ENCODE peak calls at places on chromosomes 3 and 15, in nine cellular contexts. Q is heart right ventricle, O is HCT116, B is spleen, M is endodermal cell, D is transverse colon, N is lower lobe of right lung, T is neural progenitor cell, H is left ventricle myocardium inferior. K is an unnamed sample.

GRCh38 chr3:135905058-135905724 is 60.3 kb upstream of the PPP2R3A start:
- DNase-seq in T (peak), M (no peak), N (no peak), D (no peak), Q (no peak), O (no peak), H (no peak), B (no peak), K (no peak)

GRCh38 chr3:66991478-66991877 is 6.6 kb upstream of the KBTBD8 start:
- DNase-seq in B (no peak), O (no peak), D (no peak), T (no peak), M (no peak), N (no peak), Q (no peak), H (no peak), K (no peak)

GRCh38 chr3:193207874-193208273 is 33.1 kb upstream of the PLAAT1 start:
- DNase-seq in N (no peak), H (no peak), Q (no peak), M (no peak), T (no peak), O (no peak), D (no peak), B (no peak), K (no peak)

GRCh38 chr3:35883929-35884328 is 244.6 kb downstream of the ARPP21 start:
- DNase-seq in T (no peak), N (no peak), M (no peak), B (no peak), H (no peak), O (no peak), Q (no peak), D (no peak), K (no peak)

GRCh38 chr3:95029644-95030043 is 966.8 kb downstream of the NSUN3 start:
- DNase-seq in T (no peak), M (no peak), Q (no peak), O (no peak), B (no peak), H (no peak), N (no peak), D (no peak), K (no peak)

GRCh38 chr15:47736123-47736786 is 18.9 kb downstream of the SEMA6D start:
- DNase-seq in T (no peak), N (no peak), D (no peak), B (no peak), Q (no peak), M (no peak), H (no peak), O (no peak), K (no peak)

GRCh38 chr3:70383360-70383831 is 71.0 kb upstream of the MDFIC2 start:
- DNase-seq in O (no peak), M (no peak), Q (no peak), N (no peak), H (no peak), D (no peak), T (no peak), B (no peak), K (no peak)

GRCh38 chr3:161560006-161560637 is 63.5 kb downstream of the OTOL1 start:
- DNase-seq in T (peak), H (peak), N (no peak), M (peak), Q (no peak), D (peak), B (no peak), O (peak), K (no peak)

GRCh38 chr3:135197856-135198255 is 402.8 kb downstream of the EPHB1 start:
- DNase-seq in Q (no peak), M (no peak), D (no peak), N (no peak), B (no peak), O (no peak), T (no peak), H (no peak), K (no peak)

GRCh38 chr3:44114142-44114541 is 127.5 kb upstream of the TOPAZ1 start:
- DNase-seq in M (peak), H (peak), N (no peak), B (peak), Q (peak), O (peak), T (peak), D (peak), K (no peak)

GRCh38 chr3:126997455-126998038 is 14.6 kb downstream of the PLXNA1 start:
- DNase-seq in H (peak), B (no peak), M (no peak), O (no peak), N (no peak), Q (peak), T (no peak), D (no peak), K (no peak)

GRCh38 chr3:19248143-19248542 is 99.8 kb downstream of the KCNH8 start:
- DNase-seq in T (no peak), D (no peak), B (no peak), Q (no peak), N (no peak), M (no peak), H (no peak), O (no peak), K (no peak)

GRCh38 chr3:60096403-60096802 is 1046.6 kb upstream of the CFAP20DC start:
- DNase-seq in N (no peak), M (peak), D (no peak), O (no peak), Q (no peak), B (no peak), H (no peak), T (peak), K (no peak)

GRCh38 chr3:188248036-188248561 is 94.1 kb downstream of the LPP start:
- DNase-seq in O (no peak), Q (no peak), B (no peak), T (no peak), H (no peak), N (no peak), M (no peak), D (peak), K (no peak)

GRCh38 chr3:191740712-191741111 is 279.7 kb downstream of the PYDC2 start:
- DNase-seq in D (no peak), B (no peak), Q (no peak), T (no peak), M (no peak), N (no peak), H (no peak), O (no peak), K (no peak)

GRCh38 chr15:31352911-31353811 is 26.5 kb downstream of the KLF13 start:
- DNase-seq in N (peak), O (no peak), D (peak), M (no peak), T (no peak), B (peak), Q (peak), H (peak), K (no peak)

GRCh38 chr15:86846059-86846458 is 766.4 kb downstream of the AGBL1 start:
- DNase-seq in O (no peak), H (no peak), Q (no peak), M (no peak), N (no peak), B (no peak), T (no peak), D (no peak), K (no peak)

GRCh38 chr3:184186902-184187207 is 856 bp downstream of the ABCF3 start:
- DNase-seq in M (no peak), D (no peak), H (no peak), T (no peak), Q (no peak), B (no peak), O (no peak), N (no peak), K (no peak)

GRCh38 chr15:37015025-37015424 is 85.3 kb downstream of the MEIS2 start:
- DNase-seq in M (no peak), T (no peak), N (no peak), O (no peak), D (no peak), H (no peak), B (no peak), Q (no peak), K (no peak)

GRCh38 chr3:71684752-71685151 is 40.5 kb downstream of the EIF4E3 start:
- DNase-seq in D (no peak), Q (no peak), T (no peak), N (no peak), M (no peak), B (no peak), O (no peak), H (no peak), K (peak)

GRCh38 chr3:123283657-123284398 is 82.1 kb downstream of the SEC22A start:
- DNase-seq in Q (no peak), B (no peak), N (no peak), H (no peak), O (no peak), M (peak), T (no peak), D (no peak), K (no peak)

DNA sequence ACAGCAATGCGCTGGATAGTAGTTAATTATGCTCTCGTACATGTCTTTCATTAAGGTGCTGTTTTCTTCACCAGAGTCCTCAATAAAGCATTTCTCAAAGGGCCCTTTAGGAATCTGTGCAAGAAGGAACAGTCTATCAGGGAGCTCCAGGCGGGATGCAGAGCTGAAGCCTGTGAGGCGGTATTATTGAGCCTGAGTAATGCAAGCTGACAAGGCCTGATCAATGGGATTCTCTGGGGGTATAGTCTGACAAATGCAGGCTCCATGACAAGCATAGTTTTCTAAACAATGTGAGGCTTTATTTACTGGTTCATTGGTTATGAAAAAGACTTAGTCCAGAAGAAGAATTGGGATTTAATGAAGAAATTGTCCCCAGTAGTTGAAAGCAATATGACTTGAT is 531.0 kb upstream of the CBLB start:
- DNase-seq in H (no peak), T (peak), D (no peak), O (no peak), Q (no peak), M (no peak), B (no peak), N (no peak), K (no peak)
- H3K27ac ChIP-seq in H (no peak), T (peak), D (no peak), O (no peak), Q (no peak), M (peak), B (no peak), N (no peak), K (no peak)

GRCh38 chr3:195117978-195118581 is 152.9 kb downstream of the XXYLT1 start:
- DNase-seq in M (peak), H (no peak), D (peak), T (no peak), N (no peak), O (peak), B (no peak), Q (no peak), K (no peak)

GRCh38 chr3:195120199-195120556 is 150.8 kb downstream of the XXYLT1 start:
- DNase-seq in H (no peak), M (no peak), B (no peak), T (no peak), Q (no peak), O (no peak), D (no peak), N (no peak), K (no peak)

GRCh38 chr3:195118671-195119070 is 152.3 kb downstream of the XXYLT1 start:
- DNase-seq in Q (no peak), N (no peak), B (no peak), T (no peak), M (no peak), D (no peak), H (no peak), O (no peak), K (no peak)

GRCh38 chr3:195122261-195122660 is 148.7 kb downstream of the XXYLT1 start:
- DNase-seq in M (no peak), H (no peak), B (no peak), N (no peak), Q (no peak), T (no peak), D (no peak), O (no peak), K (no peak)

GRCh38 chr3:195119461-195120198 is 151.3 kb downstream of the XXYLT1 start:
- DNase-seq in T (peak), B (no peak), N (no peak), Q (no peak), O (no peak), H (no peak), D (no peak), M (peak), K (no peak)
- H3K4me3 ChIP-seq in T (no peak), B (no peak), N (no peak), Q (no peak), O (peak), H (no peak), D (no peak), M (peak), K (no peak)

DNA sequence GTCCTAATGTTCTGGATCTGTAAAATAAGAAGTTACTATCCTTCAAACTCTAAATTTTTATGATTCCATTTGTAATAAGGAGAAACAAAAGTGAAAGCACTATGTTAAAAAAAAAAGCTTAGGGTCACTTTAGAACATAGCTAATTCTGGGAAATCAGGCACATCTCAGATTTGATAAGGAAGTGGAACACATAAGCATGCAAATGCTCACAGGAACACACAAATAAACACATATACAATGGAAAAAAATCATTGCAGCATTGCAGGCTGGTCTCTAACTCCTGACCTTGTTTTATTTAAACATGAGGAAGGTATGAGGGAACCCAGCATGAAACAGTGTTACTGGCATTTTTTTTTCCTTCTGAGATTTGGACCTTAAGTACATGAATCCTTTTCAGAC is 63.2 kb upstream of the TNFSF10 start:
- DNase-seq in N (no peak), O (no peak), D (no peak), Q (no peak), H (no peak), M (no peak), T (no peak), B (no peak), K (no peak)
- H3K27ac ChIP-seq in N (peak), O (no peak), D (no peak), Q (peak), H (peak), M (no peak), T (no peak), B (peak), K (no peak)

GRCh38 chr3:50153782-50154475 is 1.2 kb upstream of the SEMA3F start:
- DNase-seq in D (no peak), T (no peak), O (no peak), M (peak), B (no peak), N (no peak), H (no peak), Q (no peak), K (no peak)

GRCh38 chr3:50154840-50155490 is at the start of gene SEMA3F:
- DNase-seq in B (peak), H (peak), Q (peak), O (no peak), D (peak), N (peak), M (peak), T (peak), K (no peak)

GRCh38 chr3:50155891-50156290 is 767 bp downstream of the SEMA3F start:
- DNase-seq in N (no peak), T (peak), Q (no peak), O (no peak), M (peak), D (no peak), H (no peak), B (no peak), K (no peak)

GRCh38 chr3:50155491-50155878 is 361 bp downstream of the SEMA3F start:
- DNase-seq in H (no peak), B (no peak), Q (no peak), T (no peak), N (no peak), D (no peak), O (no peak), M (no peak), K (no peak)

GRCh38 chr3:50154476-50154839 is 666 bp upstream of the SEMA3F start:
- DNase-seq in Q (no peak), N (peak), T (no peak), O (no peak), M (no peak), D (no peak), B (no peak), H (no peak), K (no peak)
- H3K4me3 ChIP-seq in Q (peak), N (peak), T (peak), O (peak), M (peak), D (peak), B (peak), H (peak), K (peak)

K was measured in RWPE2.